ENCODE peak calls at places on chromosomes 2 and 18, in four cellular contexts. N is HFF-Myc, D is fibroblast of lung, E is IMR-90. S is an unnamed sample.
A peak's percentile ranks its signal among the peaks of the same experiment; 100 is the strongest.

GRCh38 chr18:79572848-79573451 is 106.7 kb upstream of the CTDP1 start:
- DNase-seq in N (no peak), D (no peak), E (no peak), S (no peak)

GRCh38 chr2:68784849-68785248 is 50.2 kb downstream of the ARHGAP25 start:
- DNase-seq in N (no peak), D (no peak), E (no peak), S (no peak)

GRCh38 chr2:25201265-25201664 is 32.9 kb upstream of the POMC start:
- DNase-seq in N (no peak), D (no peak), E (no peak), S (no peak)

GRCh38 chr2:138432971-138433370 is 68.6 kb upstream of the SPOPL start:
- DNase-seq in N (no peak), D (peak; percentile 51), E (peak; percentile 45), S (no peak)

GRCh38 chr2:110804915-110805314 is 72.5 kb downstream of the ACOXL start:
- DNase-seq in N (no peak), D (no peak), E (no peak), S (no peak)

GRCh38 chr2:184923751-184924150 is 325.4 kb downstream of the ZNF804A start:
- DNase-seq in N (no peak), D (peak; percentile 6), E (no peak), S (no peak)

GRCh38 chr2:118650327-118650726 is 197.1 kb downstream of the EN1 start:
- DNase-seq in N (no peak), D (no peak), E (no peak), S (no peak)

GRCh38 chr18:2654105-2654827 is 1.3 kb upstream of the SMCHD1 start:
- DNase-seq in N (no peak), D (peak; percentile 42), E (peak; percentile 3), S (no peak)

GRCh38 chr2:5392658-5393057 is 299.5 kb upstream of the SOX11 start:
- DNase-seq in N (no peak), D (peak; percentile 39), E (no peak), S (peak; percentile 2)

GRCh38 chr18:9130806-9131205 is 5.8 kb upstream of the ANKRD12 start:
- DNase-seq in N (no peak), D (no peak), E (peak; percentile 43), S (no peak)

GRCh38 chr18:58129019-58129374 is 85.0 kb downstream of the NEDD4L start:
- DNase-seq in N (no peak), D (no peak), E (no peak), S (no peak)

GRCh38 chr2:46887028-46887885 is 28.3 kb downstream of the MCFD2 start:
- DNase-seq in N (no peak), D (peak; percentile 87), E (peak; percentile 60), S (no peak)

GRCh38 chr2:181892795-181893435 is 1.4 kb downstream of the ITPRID2 start:
- DNase-seq in N (no peak), D (peak; percentile 67), E (peak; percentile 58), S (no peak)

GRCh38 chr2:240129731-240130392 is 6.2 kb downstream of the COPS9 start:
- DNase-seq in N (no peak), D (no peak), E (no peak), S (no peak)

GRCh38 chr2:3637692-3638455 is 20.1 kb upstream of the ALLC start:
- DNase-seq in N (no peak), D (no peak), E (no peak), S (no peak)

GRCh38 chr18:3814840-3815239 is 364.9 kb downstream of the TGIF1 start:
- DNase-seq in N (no peak), D (peak; percentile 57), E (peak; percentile 74), S (no peak)

GRCh38 chr18:9181275-9181674 is 44.7 kb downstream of the ANKRD12 start:
- DNase-seq in N (no peak), D (no peak), E (no peak), S (no peak)

GRCh38 chr2:37343537-37344434 is 644 bp upstream of the QPCT start:
- DNase-seq in N (no peak), D (peak; percentile 76), E (peak; percentile 73), S (peak; percentile 31)

GRCh38 chr2:59462418-59463197 is 1090.8 kb downstream of the BCL11A start:
- DNase-seq in N (no peak), D (no peak), E (no peak), S (no peak)

GRCh38 chr2:59463401-59463800 is 1090.1 kb downstream of the BCL11A start:
- DNase-seq in N (no peak), D (no peak), E (no peak), S (no peak)

DNA sequence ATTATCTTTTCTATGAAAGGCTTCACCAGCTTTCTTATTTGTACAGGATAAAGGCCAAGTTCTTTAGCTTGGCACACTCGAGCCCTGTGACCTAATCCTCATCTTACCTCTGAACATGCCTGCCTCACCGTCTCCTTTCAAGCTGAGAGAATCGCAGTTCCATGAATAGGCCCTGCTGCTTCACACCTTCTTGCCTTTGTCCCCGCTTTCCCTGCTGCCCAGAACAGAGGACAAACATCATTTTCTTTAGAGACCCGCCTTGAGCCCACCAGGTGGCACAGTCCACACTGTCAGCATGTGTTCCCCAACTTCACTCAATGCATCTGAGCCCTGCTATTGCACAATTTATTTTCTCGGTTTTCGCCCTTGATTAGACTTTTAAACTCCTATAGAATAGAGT is 1094.6 kb downstream of the BCL11A start:
- DNase-seq in N (no peak), D (no peak), E (no peak), S (no peak)
- TF ChIP-seq CTCF in N (no peak), D (no peak), E (no peak), S (no peak)

GRCh38 chr2:38446418-38446817 is 69.3 kb upstream of the ATL2 start:
- DNase-seq in N (no peak), D (no peak), E (no peak), S (no peak)
- TF ChIP-seq CTCF in N (no peak), D (no peak), E (no peak), S (no peak)

GRCh38 chr2:127082974-127083373 is 24.0 kb downstream of the BIN1 start:
- DNase-seq in N (no peak), D (peak; percentile 33), E (peak; percentile 35), S (no peak)

GRCh38 chr2:127084611-127085031 is 22.3 kb downstream of the BIN1 start:
- DNase-seq in N (no peak), D (peak; percentile 89), E (no peak), S (no peak)

GRCh38 chr2:127085260-127085666 is 21.7 kb downstream of the BIN1 start:
- DNase-seq in N (no peak), D (peak; percentile 41), E (peak; percentile 23), S (peak; percentile 38)

GRCh38 chr2:127081826-127082633 is 24.9 kb downstream of the BIN1 start:
- DNase-seq in N (no peak), D (no peak), E (peak; percentile 11), S (no peak)

DNA sequence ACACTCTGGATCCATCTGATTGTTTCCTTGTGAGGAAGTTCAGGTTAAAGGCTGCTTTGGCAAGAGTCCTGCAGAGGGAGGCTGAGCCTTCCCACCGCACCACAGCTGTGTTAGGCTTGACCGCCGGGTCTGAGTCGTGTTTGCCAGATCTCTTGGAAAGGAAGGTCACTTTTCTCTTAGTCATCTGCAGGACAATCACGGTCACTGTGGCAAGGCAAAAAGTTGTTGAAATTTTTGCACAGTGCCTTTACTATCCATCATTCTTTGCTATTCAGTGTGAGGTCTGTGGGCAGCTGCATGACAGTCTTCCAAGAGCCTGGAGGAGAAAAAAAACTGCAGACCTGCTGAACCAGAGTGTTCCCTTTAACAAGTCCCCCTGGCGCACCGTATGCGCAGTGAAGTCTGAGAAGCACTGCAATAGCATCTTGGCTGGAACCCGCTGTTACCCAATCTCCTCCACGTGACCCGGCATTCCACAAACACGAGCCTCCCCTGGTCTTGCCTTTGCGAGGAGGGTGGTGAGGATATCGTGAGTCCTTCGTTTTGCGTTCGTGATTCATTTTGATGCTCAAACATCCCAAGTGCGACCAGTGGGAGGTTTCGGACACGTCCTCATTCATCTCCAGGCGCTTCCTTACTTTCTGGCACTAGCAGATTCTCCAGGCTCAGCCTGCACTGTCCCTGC is 23.0 kb downstream of the BIN1 start:
- DNase-seq in N (no peak), D (peak; percentile 98), E (peak; percentile 98), S (no peak)
- TF ChIP-seq CTCF in N (no peak), D (no peak), E (peak; percentile 18), S (no peak)

GRCh38 chr2:64988420-64989125 is 626 bp upstream of the SLC1A4 start:
- DNase-seq in N (peak; percentile 72), D (peak; percentile 92), E (peak; percentile 89), S (peak; percentile 77)
- TF ChIP-seq CTCF in N (peak; percentile 26), D (peak; percentile 36), E (peak; percentile 42), S (peak; percentile 30)

GRCh38 chr2:170486730-170487129 is 228.4 kb upstream of the SP5 start:
- DNase-seq in N (no peak), D (no peak), E (no peak), S (no peak)
- TF ChIP-seq CTCF in N (no peak), D (no peak), E (no peak), S (no peak)

DNA sequence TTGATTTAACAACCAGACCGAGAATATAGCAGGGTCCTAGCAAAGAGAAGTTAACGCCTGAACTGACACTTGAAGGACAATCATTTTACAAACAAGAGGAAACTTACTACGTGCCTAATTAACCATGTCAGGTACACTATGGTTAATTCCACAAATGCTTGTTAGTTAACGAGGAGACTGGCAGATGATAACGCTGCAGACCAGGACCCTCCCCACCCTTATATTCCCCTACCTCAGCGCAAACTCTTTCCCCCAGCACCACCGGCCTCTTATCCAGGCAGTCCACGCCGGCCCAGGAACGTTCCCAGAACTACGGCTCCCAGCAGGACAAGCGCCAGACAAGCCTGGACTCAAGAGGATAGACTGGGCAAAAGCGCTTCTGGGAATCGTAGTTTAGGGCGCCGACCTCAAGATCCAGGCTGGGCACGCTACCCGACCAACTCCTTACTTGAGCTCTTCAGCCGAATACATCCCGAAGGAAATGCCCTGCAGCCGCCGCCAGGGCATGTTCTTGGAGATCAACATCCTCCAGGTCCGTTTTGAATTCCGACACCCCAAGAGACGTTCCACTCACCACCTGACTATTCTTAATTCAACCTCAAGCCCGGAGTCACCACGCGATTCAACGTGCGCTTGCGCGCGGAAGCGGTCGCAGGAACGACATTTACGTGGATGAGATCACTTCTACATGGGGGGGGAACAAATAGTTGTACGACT is at the start of gene POLR1A:
- DNase-seq in N (peak; percentile 79), D (peak; percentile 94), E (peak; percentile 94), S (peak; percentile 83)
- TF ChIP-seq CTCF in N (no peak), D (peak; percentile 8), E (peak; percentile 20), S (no peak)

DNA sequence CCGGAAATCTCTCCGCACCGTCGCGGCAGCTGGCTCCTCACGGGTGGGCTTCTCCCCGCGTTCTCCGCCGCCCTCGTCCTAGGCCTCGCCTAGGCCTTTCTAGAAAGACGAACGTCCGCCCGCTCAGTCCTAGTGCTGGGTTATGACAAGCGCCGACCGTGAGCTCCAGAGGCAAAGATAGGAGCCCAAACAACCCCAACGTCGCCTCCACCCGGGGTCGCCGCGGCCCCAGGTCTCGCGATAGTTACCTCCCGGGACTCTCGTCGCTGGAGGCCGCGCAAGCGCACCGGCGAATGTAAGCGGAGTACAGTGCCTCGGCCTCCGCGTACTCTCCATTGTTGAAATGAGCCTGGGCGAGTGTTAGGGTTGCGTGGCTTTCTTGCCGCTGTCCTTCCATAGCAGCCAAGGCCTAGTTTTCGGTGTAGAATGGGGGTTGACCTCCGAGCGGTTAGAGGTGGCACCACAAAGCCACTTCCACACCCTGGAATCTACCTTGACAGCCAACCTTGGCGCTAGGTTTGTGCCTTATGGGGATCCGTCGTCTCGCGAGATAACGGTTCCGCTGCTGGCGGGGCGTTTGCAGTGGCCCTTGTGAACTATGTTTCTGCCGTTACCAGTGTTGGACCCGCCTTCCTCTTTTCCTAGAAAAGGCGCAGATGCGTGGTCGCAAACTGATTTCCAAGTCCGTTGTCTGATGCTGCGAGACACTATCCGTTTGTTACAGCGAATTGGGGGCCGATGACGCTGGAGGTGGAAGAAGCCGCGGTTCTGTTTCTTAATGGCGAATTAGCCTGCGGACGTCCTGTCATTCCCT is at the start of gene TTC32:
- DNase-seq in N (peak; percentile 77), D (peak; percentile 95), E (peak; percentile 94), S (peak; percentile 96)
- TF ChIP-seq CTCF in N (no peak), D (no peak), E (no peak), S (no peak)